ENCODE peak calls at places on chromosomes 6 and 20, in nine cellular contexts. One of them, this sample, is unnamed. For H3K4me1, the result is how much of the 10 kb centered on the place peaks cover.

GRCh38 chr6:152093711-152094110 is 286.2 kb downstream of the ESR1 start:
- DNase-seq in colonic mucosa: no peak
- DNase-seq in CD4-positive, CD25-positive, alpha-beta regulatory T cell: no peak
- DNase-seq in CD8-positive, alpha-beta memory T cell: no peak
- DNase-seq in pancreas: no peak
- DNase-seq in breast epithelium: no peak
- DNase-seq in transverse colon: no peak
- DNase-seq in body of pancreas: no peak
- DNase-seq in psoas muscle: no peak
- DNase-seq in this sample: no peak

GRCh38 chr6:150494236-150494635 is 105.4 kb upstream of the PLEKHG1 start:
- DNase-seq in colonic mucosa: no peak
- DNase-seq in CD4-positive, CD25-positive, alpha-beta regulatory T cell: no peak
- DNase-seq in CD8-positive, alpha-beta memory T cell: no peak
- DNase-seq in pancreas: peak
- DNase-seq in breast epithelium: peak
- DNase-seq in transverse colon: no peak
- DNase-seq in body of pancreas: peak
- DNase-seq in psoas muscle: peak
- DNase-seq in this sample: peak

GRCh38 chr6:144343736-144344428 is 58.7 kb downstream of the UTRN start:
- DNase-seq in colonic mucosa: peak
- DNase-seq in CD4-positive, CD25-positive, alpha-beta regulatory T cell: peak
- DNase-seq in CD8-positive, alpha-beta memory T cell: peak
- DNase-seq in pancreas: no peak
- DNase-seq in breast epithelium: no peak
- DNase-seq in transverse colon: peak
- DNase-seq in body of pancreas: peak
- DNase-seq in psoas muscle: no peak
- DNase-seq in this sample: no peak

GRCh38 chr6:47162231-47162630 is 120.1 kb upstream of the ADGRF1 start:
- DNase-seq in colonic mucosa: no peak
- DNase-seq in CD4-positive, CD25-positive, alpha-beta regulatory T cell: no peak
- DNase-seq in CD8-positive, alpha-beta memory T cell: no peak
- DNase-seq in pancreas: no peak
- DNase-seq in breast epithelium: no peak
- DNase-seq in transverse colon: no peak
- DNase-seq in body of pancreas: no peak
- DNase-seq in psoas muscle: no peak
- DNase-seq in this sample: no peak

GRCh38 chr20:21342656-21343345 is 39.7 kb downstream of the XRN2 start:
- DNase-seq in colonic mucosa: no peak
- DNase-seq in CD4-positive, CD25-positive, alpha-beta regulatory T cell: no peak
- DNase-seq in CD8-positive, alpha-beta memory T cell: no peak
- DNase-seq in pancreas: no peak
- DNase-seq in breast epithelium: no peak
- DNase-seq in transverse colon: no peak
- DNase-seq in body of pancreas: no peak
- DNase-seq in psoas muscle: no peak
- DNase-seq in this sample: no peak

GRCh38 chr6:8627085-8627861 is 191.9 kb upstream of the SLC35B3 start:
- DNase-seq in colonic mucosa: no peak
- DNase-seq in CD4-positive, CD25-positive, alpha-beta regulatory T cell: no peak
- DNase-seq in CD8-positive, alpha-beta memory T cell: no peak
- DNase-seq in pancreas: no peak
- DNase-seq in breast epithelium: no peak
- DNase-seq in transverse colon: no peak
- DNase-seq in body of pancreas: no peak
- DNase-seq in psoas muscle: no peak
- DNase-seq in this sample: no peak

GRCh38 chr20:37789408-37789807 is 95.6 kb downstream of the CTNNBL1 start:
- DNase-seq in colonic mucosa: no peak
- DNase-seq in CD4-positive, CD25-positive, alpha-beta regulatory T cell: no peak
- DNase-seq in CD8-positive, alpha-beta memory T cell: no peak
- DNase-seq in pancreas: no peak
- DNase-seq in breast epithelium: no peak
- DNase-seq in transverse colon: no peak
- DNase-seq in body of pancreas: no peak
- DNase-seq in psoas muscle: no peak
- DNase-seq in this sample: no peak

GRCh38 chr6:106516629-106517028 is 112.7 kb downstream of the RTN4IP1 start:
- DNase-seq in colonic mucosa: no peak
- DNase-seq in CD4-positive, CD25-positive, alpha-beta regulatory T cell: no peak
- DNase-seq in CD8-positive, alpha-beta memory T cell: no peak
- DNase-seq in pancreas: no peak
- DNase-seq in breast epithelium: no peak
- DNase-seq in transverse colon: no peak
- DNase-seq in body of pancreas: no peak
- DNase-seq in psoas muscle: no peak
- DNase-seq in this sample: no peak

GRCh38 chr20:51237278-51237677 is 214.4 kb upstream of the KCNG1 start:
- DNase-seq in colonic mucosa: no peak
- DNase-seq in CD4-positive, CD25-positive, alpha-beta regulatory T cell: no peak
- DNase-seq in CD8-positive, alpha-beta memory T cell: no peak
- DNase-seq in pancreas: no peak
- DNase-seq in breast epithelium: no peak
- DNase-seq in transverse colon: no peak
- DNase-seq in body of pancreas: no peak
- DNase-seq in psoas muscle: peak
- DNase-seq in this sample: peak

GRCh38 chr6:31948753-31949413 is 3.0 kb downstream of the CFB start:
- DNase-seq in colonic mucosa: no peak
- DNase-seq in CD4-positive, CD25-positive, alpha-beta regulatory T cell: no peak
- DNase-seq in CD8-positive, alpha-beta memory T cell: no peak
- DNase-seq in pancreas: no peak
- DNase-seq in breast epithelium: no peak
- DNase-seq in transverse colon: no peak
- DNase-seq in body of pancreas: no peak
- DNase-seq in psoas muscle: no peak
- DNase-seq in this sample: no peak

GRCh38 chr20:50269111-50270033 is 78.7 kb downstream of the CEBPB start:
- DNase-seq in colonic mucosa: no peak
- DNase-seq in CD4-positive, CD25-positive, alpha-beta regulatory T cell: no peak
- DNase-seq in CD8-positive, alpha-beta memory T cell: no peak
- DNase-seq in pancreas: no peak
- DNase-seq in breast epithelium: no peak
- DNase-seq in transverse colon: no peak
- DNase-seq in body of pancreas: no peak
- DNase-seq in psoas muscle: peak
- DNase-seq in this sample: no peak

GRCh38 chr20:12152996-12153395 is 235.3 kb downstream of the BTBD3 start:
- DNase-seq in colonic mucosa: no peak
- DNase-seq in CD4-positive, CD25-positive, alpha-beta regulatory T cell: no peak
- DNase-seq in CD8-positive, alpha-beta memory T cell: no peak
- DNase-seq in pancreas: no peak
- DNase-seq in breast epithelium: no peak
- DNase-seq in transverse colon: no peak
- DNase-seq in body of pancreas: no peak
- DNase-seq in psoas muscle: no peak
- DNase-seq in this sample: no peak

GRCh38 chr6:88750936-88751335 is 212.5 kb downstream of the RNGTT start:
- DNase-seq in colonic mucosa: no peak
- DNase-seq in CD4-positive, CD25-positive, alpha-beta regulatory T cell: no peak
- DNase-seq in CD8-positive, alpha-beta memory T cell: no peak
- DNase-seq in pancreas: no peak
- DNase-seq in breast epithelium: no peak
- DNase-seq in transverse colon: no peak
- DNase-seq in body of pancreas: no peak
- DNase-seq in psoas muscle: no peak
- DNase-seq in this sample: no peak

GRCh38 chr6:78345882-78346281 is 521.5 kb upstream of the IRAK1BP1 start:
- DNase-seq in colonic mucosa: no peak
- DNase-seq in CD4-positive, CD25-positive, alpha-beta regulatory T cell: no peak
- DNase-seq in CD8-positive, alpha-beta memory T cell: no peak
- DNase-seq in pancreas: no peak
- DNase-seq in breast epithelium: no peak
- DNase-seq in transverse colon: no peak
- DNase-seq in body of pancreas: no peak
- DNase-seq in psoas muscle: no peak
- DNase-seq in this sample: no peak

GRCh38 chr6:130993292-130993765 is 69.7 kb downstream of the EPB41L2 start:
- DNase-seq in colonic mucosa: peak
- DNase-seq in CD4-positive, CD25-positive, alpha-beta regulatory T cell: no peak
- DNase-seq in CD8-positive, alpha-beta memory T cell: no peak
- DNase-seq in pancreas: no peak
- DNase-seq in breast epithelium: no peak
- DNase-seq in transverse colon: no peak
- DNase-seq in body of pancreas: peak
- DNase-seq in psoas muscle: no peak
- DNase-seq in this sample: no peak

GRCh38 chr20:42524058-42524457 is 665.6 kb downstream of the PTPRT start:
- DNase-seq in colonic mucosa: no peak
- DNase-seq in CD4-positive, CD25-positive, alpha-beta regulatory T cell: no peak
- DNase-seq in CD8-positive, alpha-beta memory T cell: no peak
- DNase-seq in pancreas: no peak
- DNase-seq in breast epithelium: no peak
- DNase-seq in transverse colon: no peak
- DNase-seq in body of pancreas: no peak
- DNase-seq in psoas muscle: no peak
- DNase-seq in this sample: no peak

GRCh38 chr6:111604259-111605099 is 1.2 kb downstream of the TRAF3IP2 start:
- DNase-seq in colonic mucosa: peak
- DNase-seq in CD4-positive, CD25-positive, alpha-beta regulatory T cell: no peak
- DNase-seq in CD8-positive, alpha-beta memory T cell: no peak
- DNase-seq in pancreas: peak
- DNase-seq in breast epithelium: peak
- DNase-seq in transverse colon: peak
- DNase-seq in body of pancreas: peak
- DNase-seq in psoas muscle: peak
- DNase-seq in this sample: peak

GRCh38 chr20:38117635-38118034 is 47.4 kb downstream of the TGM2 start:
- DNase-seq in colonic mucosa: no peak
- DNase-seq in CD4-positive, CD25-positive, alpha-beta regulatory T cell: no peak
- DNase-seq in CD8-positive, alpha-beta memory T cell: no peak
- DNase-seq in pancreas: no peak
- DNase-seq in breast epithelium: no peak
- DNase-seq in transverse colon: no peak
- DNase-seq in body of pancreas: no peak
- DNase-seq in psoas muscle: no peak
- DNase-seq in this sample: no peak

GRCh38 chr6:28207244-28208179 is 17.6 kb upstream of the ZSCAN9 start:
- DNase-seq in colonic mucosa: peak
- DNase-seq in CD4-positive, CD25-positive, alpha-beta regulatory T cell: no peak
- DNase-seq in CD8-positive, alpha-beta memory T cell: no peak
- DNase-seq in pancreas: no peak
- DNase-seq in breast epithelium: no peak
- DNase-seq in transverse colon: peak
- DNase-seq in body of pancreas: no peak
- DNase-seq in psoas muscle: no peak
- DNase-seq in this sample: no peak

GRCh38 chr6:100881707-100882040 is 545 bp upstream of the ASCC3 start:
- DNase-seq in colonic mucosa: no peak
- DNase-seq in CD4-positive, CD25-positive, alpha-beta regulatory T cell: no peak
- DNase-seq in CD8-positive, alpha-beta memory T cell: no peak
- DNase-seq in pancreas: no peak
- DNase-seq in breast epithelium: no peak
- DNase-seq in transverse colon: no peak
- DNase-seq in body of pancreas: no peak
- DNase-seq in psoas muscle: no peak
- DNase-seq in this sample: no peak

DNA sequence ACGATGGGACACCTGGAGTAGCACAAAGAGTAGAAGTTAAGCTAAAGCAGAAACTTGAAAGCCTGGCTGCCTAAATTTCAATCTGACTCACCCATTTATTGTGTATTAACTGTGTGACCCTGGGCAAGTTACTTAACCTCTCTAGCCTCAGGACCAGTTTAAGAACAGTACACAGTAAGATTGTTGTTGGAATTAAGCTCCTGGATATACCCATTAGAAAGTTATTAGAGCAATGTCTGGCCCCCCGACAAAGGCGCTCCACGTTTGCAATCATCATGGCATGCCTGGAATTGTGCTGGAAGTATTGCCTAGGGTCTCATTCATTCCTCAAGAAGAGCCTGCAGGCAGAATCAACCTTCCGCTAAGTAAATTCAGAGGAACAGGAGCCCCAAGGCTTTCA is 1.4 kb downstream of the SDC4 start:
- DNase-seq in colonic mucosa: no peak
- DNase-seq in CD4-positive, CD25-positive, alpha-beta regulatory T cell: no peak
- DNase-seq in CD8-positive, alpha-beta memory T cell: no peak
- DNase-seq in pancreas: no peak
- DNase-seq in breast epithelium: no peak
- DNase-seq in transverse colon: no peak
- DNase-seq in body of pancreas: no peak
- DNase-seq in psoas muscle: no peak
- DNase-seq in this sample: no peak
- H3K4me1 ChIP-seq in colonic mucosa: under half
- H3K4me1 ChIP-seq in CD4-positive, CD25-positive, alpha-beta regulatory T cell: under half
- H3K4me1 ChIP-seq in CD8-positive, alpha-beta memory T cell: under half
- H3K4me1 ChIP-seq in pancreas: under half
- H3K4me1 ChIP-seq in breast epithelium: under half
- H3K4me1 ChIP-seq in transverse colon: under half
- H3K4me1 ChIP-seq in body of pancreas: half or more
- H3K4me1 ChIP-seq in psoas muscle: under half
- H3K4me1 ChIP-seq in this sample: half or more

GRCh38 chr6:56714273-56714672 is 71.6 kb upstream of the DST start:
- DNase-seq in colonic mucosa: no peak
- DNase-seq in CD4-positive, CD25-positive, alpha-beta regulatory T cell: no peak
- DNase-seq in CD8-positive, alpha-beta memory T cell: no peak
- DNase-seq in pancreas: no peak
- DNase-seq in breast epithelium: no peak
- DNase-seq in transverse colon: no peak
- DNase-seq in body of pancreas: no peak
- DNase-seq in psoas muscle: no peak
- DNase-seq in this sample: no peak
- H3K27ac ChIP-seq in colonic mucosa: no peak
- H3K27ac ChIP-seq in CD4-positive, CD25-positive, alpha-beta regulatory T cell: no peak
- H3K27ac ChIP-seq in CD8-positive, alpha-beta memory T cell: no peak
- H3K27ac ChIP-seq in pancreas: no peak
- H3K27ac ChIP-seq in breast epithelium: peak
- H3K27ac ChIP-seq in transverse colon: peak
- H3K27ac ChIP-seq in body of pancreas: no peak
- H3K27ac ChIP-seq in psoas muscle: peak
- H3K27ac ChIP-seq in this sample: peak

GRCh38 chr6:167078745-167079144 is 44.2 kb upstream of the CCR6 start:
- DNase-seq in colonic mucosa: no peak
- DNase-seq in CD4-positive, CD25-positive, alpha-beta regulatory T cell: no peak
- DNase-seq in CD8-positive, alpha-beta memory T cell: no peak
- DNase-seq in pancreas: no peak
- DNase-seq in breast epithelium: no peak
- DNase-seq in transverse colon: no peak
- DNase-seq in body of pancreas: no peak
- DNase-seq in psoas muscle: no peak
- DNase-seq in this sample: no peak
- H3K4me3 ChIP-seq in colonic mucosa: no peak
- H3K4me3 ChIP-seq in CD4-positive, CD25-positive, alpha-beta regulatory T cell: no peak
- H3K4me3 ChIP-seq in CD8-positive, alpha-beta memory T cell: no peak
- H3K4me3 ChIP-seq in pancreas: no peak
- H3K4me3 ChIP-seq in breast epithelium: no peak
- H3K4me3 ChIP-seq in transverse colon: no peak
- H3K4me3 ChIP-seq in body of pancreas: no peak
- H3K4me3 ChIP-seq in psoas muscle: no peak
- H3K4me3 ChIP-seq in this sample: no peak

DNA sequence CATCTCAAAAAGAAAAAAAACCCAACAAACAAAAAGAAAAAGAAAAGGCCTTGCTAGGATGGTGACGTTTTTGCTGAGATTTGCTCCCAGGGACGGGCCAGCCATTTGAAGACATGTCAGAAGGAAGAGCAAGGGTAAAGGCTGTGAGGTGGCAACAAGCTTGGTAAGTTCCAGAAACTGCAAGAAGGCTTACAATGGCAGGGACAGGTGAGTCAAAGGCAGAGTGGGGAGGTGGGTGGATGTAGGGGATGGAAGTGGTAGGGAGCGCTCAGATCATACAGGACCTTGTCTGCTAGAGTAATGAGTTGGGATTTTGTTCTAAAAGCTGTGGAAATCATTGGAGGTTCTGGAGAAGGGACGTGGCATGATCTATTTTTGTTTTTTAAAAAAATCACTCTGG is 4.3 kb downstream of the KIF3B start:
- DNase-seq in colonic mucosa: no peak
- DNase-seq in CD4-positive, CD25-positive, alpha-beta regulatory T cell: no peak
- DNase-seq in CD8-positive, alpha-beta memory T cell: no peak
- DNase-seq in pancreas: no peak
- DNase-seq in breast epithelium: no peak
- DNase-seq in transverse colon: no peak
- DNase-seq in body of pancreas: no peak
- DNase-seq in psoas muscle: no peak
- DNase-seq in this sample: no peak
- H3K4me1 ChIP-seq in colonic mucosa: under half
- H3K4me1 ChIP-seq in CD4-positive, CD25-positive, alpha-beta regulatory T cell: half or more
- H3K4me1 ChIP-seq in CD8-positive, alpha-beta memory T cell: under half
- H3K4me1 ChIP-seq in pancreas: under half
- H3K4me1 ChIP-seq in breast epithelium: under half
- H3K4me1 ChIP-seq in transverse colon: under half
- H3K4me1 ChIP-seq in body of pancreas: half or more
- H3K4me1 ChIP-seq in psoas muscle: under half
- H3K4me1 ChIP-seq in this sample: half or more

This sample was measured in left ventricle myocardium inferior.